ENCODE peak calls at places on chromosomes 4 and X, in four cellular contexts. One of them, this sample, is unnamed.
A peak's percentile ranks its signal among the peaks of the same experiment; 100 is the strongest.

GRCh38 chrX:149950681-149951080 is 12.4 kb upstream of the EOLA2 start:
- DNase-seq in K562: peak; percentile 33
- DNase-seq in sigmoid colon: no peak
- DNase-seq in HL-60: peak; percentile 9
- DNase-seq in this sample: no peak

GRCh38 chr4:13615162-13615561 is 12.4 kb downstream of the BOD1L1 start:
- DNase-seq in sigmoid colon: no peak
- DNase-seq in HL-60: peak; percentile 75
- DNase-seq in K562: no peak
- DNase-seq in this sample: no peak

GRCh38 chr4:98932539-98932938 is 3.6 kb upstream of the EIF4E start:
- DNase-seq in sigmoid colon: no peak
- DNase-seq in HL-60: no peak
- DNase-seq in K562: no peak
- DNase-seq in this sample: no peak

GRCh38 chrX:13719192-13719856 is 15.1 kb downstream of the TRAPPC2 start:
- DNase-seq in HL-60: no peak
- DNase-seq in sigmoid colon: no peak
- DNase-seq in K562: no peak
- DNase-seq in this sample: no peak

GRCh38 chr4:151627491-151627890 is 133.3 kb downstream of the GATB start:
- DNase-seq in sigmoid colon: no peak
- DNase-seq in K562: no peak
- DNase-seq in HL-60: no peak
- DNase-seq in this sample: no peak

GRCh38 chr4:150265806-150266205 is 187.6 kb downstream of the DCLK2 start:
- DNase-seq in HL-60: no peak
- DNase-seq in K562: no peak
- DNase-seq in sigmoid colon: no peak
- DNase-seq in this sample: no peak

GRCh38 chr4:158722291-158722916 is 792 bp downstream of the PPID start:
- DNase-seq in HL-60: peak; percentile 5
- DNase-seq in sigmoid colon: no peak
- DNase-seq in K562: peak; percentile 26
- DNase-seq in this sample: no peak

GRCh38 chr4:108979754-108980153 is 216.9 kb upstream of the ETNPPL start:
- DNase-seq in sigmoid colon: no peak
- DNase-seq in K562: no peak
- DNase-seq in HL-60: no peak
- DNase-seq in this sample: no peak

GRCh38 chr4:32417113-32417704 is 1697.0 kb downstream of the PCDH7 start:
- DNase-seq in HL-60: no peak
- DNase-seq in K562: no peak
- DNase-seq in sigmoid colon: no peak
- DNase-seq in this sample: no peak

GRCh38 chr4:109729563-109730293 is at the start of gene PLA2G12A:
- DNase-seq in HL-60: peak; percentile 51
- DNase-seq in K562: peak; percentile 93
- DNase-seq in sigmoid colon: peak; percentile 79
- DNase-seq in this sample: peak; percentile 94

GRCh38 chrX:77771601-77772000 is 14.4 kb downstream of the ATRX start:
- DNase-seq in HL-60: no peak
- DNase-seq in sigmoid colon: no peak
- DNase-seq in K562: no peak
- DNase-seq in this sample: no peak

GRCh38 chrX:773292-774025 is 142.9 kb downstream of the SHOX start:
- DNase-seq in K562: no peak
- DNase-seq in HL-60: no peak
- DNase-seq in sigmoid colon: no peak
- DNase-seq in this sample: peak; percentile 17

GRCh38 chr4:75490155-75490554 is 24.0 kb downstream of the RCHY1 start:
- DNase-seq in HL-60: no peak
- DNase-seq in K562: no peak
- DNase-seq in sigmoid colon: no peak
- DNase-seq in this sample: no peak

GRCh38 chrX:70089575-70090297 is 27.5 kb downstream of the OTUD6A start:
- DNase-seq in sigmoid colon: no peak
- DNase-seq in K562: no peak
- DNase-seq in HL-60: no peak
- DNase-seq in this sample: no peak

DNA sequence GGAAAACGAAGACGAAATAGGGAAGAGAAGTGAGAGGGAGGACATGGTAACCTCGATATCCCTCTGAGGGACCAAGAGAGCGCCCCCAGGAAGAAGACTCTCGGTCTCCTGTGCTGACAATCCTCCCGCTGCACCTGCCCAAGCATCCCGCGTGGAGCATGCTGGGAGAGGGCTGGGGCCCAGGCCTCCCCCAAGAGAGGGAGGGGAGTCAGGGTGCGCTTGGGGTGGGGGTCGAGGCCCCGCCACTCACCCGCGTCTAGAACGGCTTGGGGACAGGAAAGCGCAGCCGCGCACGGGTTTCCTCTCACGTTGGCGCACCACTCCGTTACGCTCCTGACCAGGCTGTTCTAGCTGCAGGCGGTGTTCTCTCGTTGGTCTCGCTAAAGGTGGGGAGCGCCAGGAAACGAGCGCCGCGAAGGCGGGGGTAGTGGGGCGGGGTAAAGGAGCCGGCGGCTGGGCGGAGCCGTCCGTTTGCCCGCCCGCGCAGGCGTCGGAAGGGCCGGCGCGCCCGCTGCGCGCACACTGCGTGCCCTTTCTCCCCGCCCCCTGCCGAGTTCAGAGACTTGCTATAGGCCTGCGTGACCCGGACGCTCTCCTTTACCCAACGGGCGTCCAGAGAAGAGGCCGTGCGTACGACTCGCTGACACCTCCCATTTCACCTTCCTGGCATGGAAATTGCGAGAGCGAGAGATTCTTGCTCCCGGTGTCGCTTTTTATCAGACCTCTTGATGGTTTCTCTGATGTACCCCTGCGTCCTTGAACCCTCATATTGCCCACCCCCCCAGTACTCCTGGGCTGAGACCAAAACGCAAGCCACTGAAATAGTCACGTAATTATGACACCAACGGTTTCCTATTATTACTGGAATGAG is at the start of gene C1GALT1C1:
- DNase-seq in sigmoid colon: peak; percentile 97
- DNase-seq in HL-60: peak; percentile 93
- DNase-seq in K562: peak; percentile 90
- DNase-seq in this sample: peak; percentile 91
- TF ChIP-seq POLR2AphosphoS5 in sigmoid colon: peak; percentile 79
- TF ChIP-seq POLR2AphosphoS5 in HL-60: peak; percentile 59
- TF ChIP-seq POLR2AphosphoS5 in K562: peak; percentile 61
- TF ChIP-seq POLR2AphosphoS5 in this sample: peak; percentile 40

GRCh38 chr4:83075696-83076095 is 38.8 kb downstream of the PLAC8 start:
- DNase-seq in sigmoid colon: no peak
- DNase-seq in K562: no peak
- DNase-seq in HL-60: no peak
- DNase-seq in this sample: no peak
- TF ChIP-seq POLR2AphosphoS5 in sigmoid colon: peak; percentile 74
- TF ChIP-seq POLR2AphosphoS5 in K562: no peak
- TF ChIP-seq POLR2AphosphoS5 in HL-60: no peak
- TF ChIP-seq POLR2AphosphoS5 in this sample: no peak

GRCh38 chr4:121823505-121824170 is at the start of gene CCNA2:
- DNase-seq in HL-60: peak; percentile 99
- DNase-seq in K562: peak; percentile 96
- DNase-seq in sigmoid colon: peak; percentile 98
- DNase-seq in this sample: peak; percentile 97
- TF ChIP-seq POLR2AphosphoS5 in HL-60: peak; percentile 94
- TF ChIP-seq POLR2AphosphoS5 in K562: peak; percentile 95
- TF ChIP-seq POLR2AphosphoS5 in sigmoid colon: peak; percentile 79
- TF ChIP-seq POLR2AphosphoS5 in this sample: peak; percentile 50

GRCh38 chrX:136872091-136872700 is 8.3 kb downstream of the RBMX start:
- DNase-seq in sigmoid colon: no peak
- DNase-seq in HL-60: no peak
- DNase-seq in K562: no peak
- DNase-seq in this sample: no peak
- TF ChIP-seq POLR2AphosphoS5 in sigmoid colon: no peak
- TF ChIP-seq POLR2AphosphoS5 in HL-60: no peak
- TF ChIP-seq POLR2AphosphoS5 in K562: peak; percentile 50
- TF ChIP-seq POLR2AphosphoS5 in this sample: no peak

GRCh38 chrX:30586516-30586915 is 8.9 kb upstream of the TASL start:
- DNase-seq in K562: no peak
- DNase-seq in HL-60: no peak
- DNase-seq in sigmoid colon: no peak
- DNase-seq in this sample: no peak
- TF ChIP-seq POLR2AphosphoS5 in K562: no peak
- TF ChIP-seq POLR2AphosphoS5 in HL-60: no peak
- TF ChIP-seq POLR2AphosphoS5 in sigmoid colon: no peak
- TF ChIP-seq POLR2AphosphoS5 in this sample: no peak

GRCh38 chr4:185110375-185110823 is 32.7 kb upstream of the SLC25A4 start:
- DNase-seq in sigmoid colon: no peak
- DNase-seq in HL-60: no peak
- DNase-seq in K562: no peak
- DNase-seq in this sample: peak; percentile 76

GRCh38 chr4:185108185-185108584 is 34.9 kb upstream of the SLC25A4 start:
- DNase-seq in K562: no peak
- DNase-seq in HL-60: no peak
- DNase-seq in sigmoid colon: no peak
- DNase-seq in this sample: no peak

GRCh38 chr4:185109736-185110135 is 33.3 kb upstream of the SLC25A4 start:
- DNase-seq in K562: no peak
- DNase-seq in HL-60: no peak
- DNase-seq in sigmoid colon: no peak
- DNase-seq in this sample: no peak

GRCh38 chr4:185106353-185106752 is 36.7 kb upstream of the SLC25A4 start:
- DNase-seq in HL-60: no peak
- DNase-seq in K562: no peak
- DNase-seq in sigmoid colon: no peak
- DNase-seq in this sample: no peak

GRCh38 chr4:185108669-185109068 is 34.4 kb upstream of the SLC25A4 start:
- DNase-seq in sigmoid colon: no peak
- DNase-seq in HL-60: no peak
- DNase-seq in K562: no peak
- DNase-seq in this sample: peak; percentile 50
- TF ChIP-seq POLR2AphosphoS5 in sigmoid colon: no peak
- TF ChIP-seq POLR2AphosphoS5 in HL-60: no peak
- TF ChIP-seq POLR2AphosphoS5 in K562: no peak
- TF ChIP-seq POLR2AphosphoS5 in this sample: peak; percentile 25

GRCh38 chr4:153792007-153792892 is 3.4 kb upstream of the SFRP2 start:
- DNase-seq in HL-60: peak; percentile 18
- DNase-seq in K562: peak; percentile 30
- DNase-seq in sigmoid colon: peak; percentile 84
- DNase-seq in this sample: no peak
- TF ChIP-seq POLR2AphosphoS5 in HL-60: no peak
- TF ChIP-seq POLR2AphosphoS5 in K562: no peak
- TF ChIP-seq POLR2AphosphoS5 in sigmoid colon: no peak
- TF ChIP-seq POLR2AphosphoS5 in this sample: no peak